ENCODE peak calls at places on chromosome 20, in four cellular contexts. L is left ventricle myocardium inferior, A is AML-193, W is ELR. V is an unnamed sample.
A peak's percentile ranks its signal among the peaks of the same experiment; 100 is the strongest.

GRCh38 chr20:38290829-38291581 is 13.0 kb upstream of the BPI start:
- DNase-seq in L (peak; percentile 50), A (no peak), W (peak; percentile 76), V (no peak)

GRCh38 chr20:37386505-37387201 is 40.7 kb downstream of the SRC start:
- DNase-seq in L (no peak), A (no peak), W (no peak), V (no peak)

GRCh38 chr20:6976096-6976495 is 208.6 kb downstream of the BMP2 start:
- DNase-seq in L (no peak), A (no peak), W (no peak), V (no peak)

GRCh38 chr20:45842169-45842812 is 8.7 kb downstream of the SNX21 start:
- DNase-seq in L (no peak), A (no peak), W (no peak), V (peak; percentile 66)

GRCh38 chr20:21241400-21241799 is 61.7 kb upstream of the XRN2 start:
- DNase-seq in L (no peak), A (no peak), W (no peak), V (no peak)

GRCh38 chr20:7770578-7770977 is 169.7 kb downstream of the HAO1 start:
- DNase-seq in L (no peak), A (no peak), W (no peak), V (no peak)

GRCh38 chr20:5658897-5659296 is 91.3 kb upstream of the SHLD1 start:
- DNase-seq in L (peak; percentile 50), A (no peak), W (peak; percentile 84), V (peak; percentile 70)

GRCh38 chr20:15613530-15613929 is 959.7 kb downstream of the KIF16B start:
- DNase-seq in L (no peak), A (no peak), W (no peak), V (no peak)

GRCh38 chr20:25553819-25554296 is 31.5 kb downstream of the NINL start:
- DNase-seq in L (no peak), A (no peak), W (no peak), V (no peak)

GRCh38 chr20:12012241-12013222 is 94.8 kb downstream of the BTBD3 start:
- DNase-seq in L (no peak), A (peak; percentile 81), W (peak; percentile 57), V (peak; percentile 88)

GRCh38 chr20:50855498-50856474 is 60.9 kb downstream of the BCAS4 start:
- DNase-seq in L (no peak), A (no peak), W (peak; percentile 12), V (no peak)

GRCh38 chr20:49563015-49563980 is 4.6 kb downstream of the PTGIS start:
- DNase-seq in L (no peak), A (no peak), W (no peak), V (no peak)